ENCODE peak calls at places on chromosome 5, in six cellular contexts. U, N, L, X, H and S are unnamed samples.

GRCh38 chr5:55533806-55534435 is 843 bp downstream of the PLPP1 start:
- DNase-seq in U (peak; percentile 48), N (peak; percentile 68), L (no peak), X (peak; percentile 67), H (no peak), S (no peak)

GRCh38 chr5:74320526-74320925 is 320.0 kb downstream of the ENC1 start:
- DNase-seq in U (no peak), N (no peak), L (no peak), X (no peak), H (no peak), S (no peak)

GRCh38 chr5:43191740-43192557 is at the start of gene NIM1K:
- DNase-seq in U (peak; percentile 27), N (peak; percentile 85), L (peak; percentile 75), X (peak; percentile 79), H (no peak), S (peak; percentile 21)

GRCh38 chr5:173668910-173669309 is 52.5 kb upstream of the BOD1 start:
- DNase-seq in U (no peak), N (no peak), L (no peak), X (no peak), H (no peak), S (no peak)

GRCh38 chr5:157029457-157029856 is 29.5 kb downstream of the HAVCR1 start:
- DNase-seq in U (no peak), N (no peak), L (no peak), X (peak; percentile 26), H (no peak), S (no peak)

GRCh38 chr5:53249529-53249928 is 140.0 kb upstream of the MOCS2 start:
- DNase-seq in U (peak; percentile 98), N (no peak), L (no peak), X (no peak), H (no peak), S (no peak)

GRCh38 chr5:173383711-173384110 is 55.5 kb upstream of the STC2 start:
- DNase-seq in U (peak; percentile 31), N (no peak), L (no peak), X (no peak), H (no peak), S (no peak)

GRCh38 chr5:73642296-73642695 is 16.3 kb downstream of the ARHGEF28 start:
- DNase-seq in U (no peak), N (no peak), L (no peak), X (no peak), H (no peak), S (no peak)

GRCh38 chr5:64925123-64925522 is 156.4 kb downstream of the CWC27 start:
- DNase-seq in U (no peak), N (no peak), L (no peak), X (no peak), H (no peak), S (no peak)

GRCh38 chr5:53109041-53109435 is 519 bp downstream of the MOCS2 start:
- DNase-seq in U (no peak), N (no peak), L (no peak), X (peak; percentile 11), H (no peak), S (no peak)

GRCh38 chr5:123119334-123119986 is 30.4 kb downstream of the PRDM6 start:
- DNase-seq in U (peak; percentile 74), N (peak; percentile 42), L (no peak), X (peak; percentile 9), H (no peak), S (no peak)

GRCh38 chr5:16179511-16179935 is at the start of gene MARCHF11:
- DNase-seq in U (no peak), N (peak; percentile 54), L (no peak), X (no peak), H (no peak), S (no peak)

GRCh38 chr5:115243412-115243811 is 19.3 kb downstream of the PGGT1B start:
- DNase-seq in U (peak; percentile 53), N (no peak), L (no peak), X (peak; percentile 18), H (no peak), S (no peak)

GRCh38 chr5:122067330-122067885 is 10.7 kb downstream of the LOX start:
- DNase-seq in U (no peak), N (peak; percentile 16), L (no peak), X (no peak), H (no peak), S (no peak)

GRCh38 chr5:52870448-52870847 is 82.7 kb downstream of the ITGA1 start:
- DNase-seq in U (no peak), N (peak; percentile 58), L (no peak), X (no peak), H (no peak), S (no peak)

GRCh38 chr5:52360985-52361384 is 426.7 kb upstream of the ITGA1 start:
- DNase-seq in U (no peak), N (no peak), L (no peak), X (no peak), H (no peak), S (no peak)

GRCh38 chr5:80181618-80182211 is 74.1 kb downstream of the SERINC5 start:
- DNase-seq in U (no peak), N (no peak), L (no peak), X (no peak), H (no peak), S (peak; percentile 42)

GRCh38 chr5:160333726-160334125 is 21.4 kb upstream of the CCNJL start:
- DNase-seq in U (peak; percentile 63), N (no peak), L (no peak), X (no peak), H (no peak), S (no peak)

GRCh38 chr5:140602165-140602564 is 30.8 kb downstream of the CD14 start:
- DNase-seq in U (no peak), N (no peak), L (no peak), X (no peak), H (no peak), S (no peak)

GRCh38 chr5:79295096-79295495 is 59.2 kb downstream of the JMY start:
- DNase-seq in U (no peak), N (no peak), L (no peak), X (no peak), H (no peak), S (no peak)

GRCh38 chr5:43315262-43315661 is 2.0 kb upstream of the HMGCS1 start:
- DNase-seq in U (peak; percentile 57), N (no peak), L (no peak), X (peak; percentile 18), H (no peak), S (no peak)

GRCh38 chr5:117131048-117131679 is 556.5 kb upstream of the SEMA6A start:
- DNase-seq in U (no peak), N (no peak), L (no peak), X (peak; percentile 85), H (no peak), S (no peak)

GRCh38 chr5:73729329-73729728 is 103.3 kb downstream of the ARHGEF28 start:
- DNase-seq in U (peak; percentile 41), N (no peak), L (no peak), X (no peak), H (no peak), S (no peak)

GRCh38 chr5:136057401-136057951 is 28.7 kb downstream of the TGFBI start:
- DNase-seq in U (peak; percentile 84), N (peak; percentile 38), L (no peak), X (no peak), H (no peak), S (no peak)

DNA sequence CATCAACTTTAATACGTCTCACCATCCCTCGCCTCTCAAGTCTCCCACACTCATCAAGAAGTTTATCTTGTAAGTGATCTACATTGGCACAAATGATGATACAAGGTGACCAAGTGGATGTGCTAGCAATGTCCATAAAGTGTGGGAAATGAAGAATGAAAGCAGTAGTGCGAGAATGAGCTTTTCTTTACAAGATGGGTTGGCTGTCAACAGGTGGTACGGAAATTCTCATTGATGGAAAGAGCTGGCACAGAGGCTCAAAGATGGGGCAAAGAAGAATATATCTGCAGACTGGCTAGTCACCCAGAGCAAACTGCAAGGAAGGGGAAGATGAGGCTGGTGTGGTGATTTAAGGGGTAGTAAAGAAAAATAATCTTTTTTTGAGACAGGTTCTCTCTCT is 640.8 kb downstream of the MAT2B start:
- DNase-seq in U (no peak), N (no peak), L (no peak), X (no peak), H (no peak), S (no peak)
- TF ChIP-seq CTCF in U (no peak), N (no peak), L (no peak), X (no peak), H (no peak), S (no peak)

GRCh38 chr5:148932355-148932935 is 106.0 kb downstream of the ADRB2 start:
- DNase-seq in U (no peak), N (no peak), L (no peak), X (no peak), H (no peak), S (no peak)
- TF ChIP-seq CTCF in U (no peak), N (no peak), L (no peak), X (no peak), H (no peak), S (no peak)

GRCh38 chr5:154162475-154163217 is 27.9 kb upstream of the GALNT10 start:
- DNase-seq in U (no peak), N (peak; percentile 52), L (no peak), X (no peak), H (no peak), S (no peak)

GRCh38 chr5:154158379-154158738 is 32.2 kb upstream of the GALNT10 start:
- DNase-seq in U (no peak), N (no peak), L (no peak), X (no peak), H (no peak), S (no peak)

GRCh38 chr5:154159343-154159742 is 31.2 kb upstream of the GALNT10 start:
- DNase-seq in U (peak; percentile 42), N (no peak), L (no peak), X (no peak), H (no peak), S (no peak)

GRCh38 chr5:154163327-154163997 is 27.1 kb upstream of the GALNT10 start:
- DNase-seq in U (no peak), N (no peak), L (no peak), X (no peak), H (no peak), S (no peak)

DNA sequence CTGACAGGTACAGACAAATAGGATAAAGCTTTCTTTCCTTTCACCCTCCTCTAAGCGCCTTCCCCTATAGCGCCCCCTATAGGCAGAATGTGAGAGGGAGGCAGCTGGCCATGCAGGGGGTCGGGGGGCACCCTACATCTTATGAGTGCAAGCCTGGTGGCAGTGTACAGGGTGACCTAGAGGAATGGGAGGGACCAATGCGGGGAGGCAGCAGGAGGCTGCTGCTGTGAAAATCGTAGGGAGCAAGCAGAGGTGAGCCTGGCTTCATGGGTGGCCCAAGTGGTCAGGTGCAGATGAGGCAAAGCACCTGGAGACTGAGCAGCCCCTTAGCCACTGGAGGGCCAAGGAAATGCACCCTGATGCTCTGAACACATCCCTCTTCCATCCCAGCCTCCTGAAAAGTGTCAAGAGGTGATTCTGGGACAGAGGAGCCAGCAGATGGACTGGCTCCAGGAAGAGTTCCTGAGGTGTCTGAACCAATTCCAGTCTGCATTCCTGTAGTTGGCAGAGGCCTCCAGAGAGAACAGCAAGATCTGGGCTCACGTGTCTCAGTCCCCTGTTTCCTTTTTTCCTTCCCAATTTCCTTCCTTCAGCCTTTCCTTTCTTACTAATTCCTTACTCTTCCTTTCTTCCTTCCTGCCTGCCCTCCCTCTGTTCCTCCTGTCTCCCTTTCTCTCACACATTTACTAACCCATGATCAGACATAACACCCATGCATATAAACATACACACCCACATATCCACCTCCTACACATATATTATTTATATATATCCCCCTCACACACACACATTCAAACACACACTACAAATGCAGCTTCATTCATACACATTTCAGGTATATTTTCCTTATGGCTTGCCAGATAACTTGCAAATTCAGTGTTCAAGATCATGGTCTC is 32.8 kb upstream of the GALNT10 start:
- DNase-seq in U (no peak), N (no peak), L (no peak), X (no peak), H (no peak), S (no peak)
- TF ChIP-seq CTCF in U (no peak), N (peak; percentile 53), L (peak; percentile 15), X (peak; percentile 45), H (no peak), S (no peak)

GRCh38 chr5:128667148-128667547 is 129.1 kb upstream of the FBN2 start:
- DNase-seq in U (no peak), N (no peak), L (no peak), X (peak; percentile 12), H (no peak), S (no peak)
- TF ChIP-seq CTCF in U (no peak), N (no peak), L (no peak), X (no peak), H (no peak), S (no peak)